ENCODE peak calls at places on chromosomes 7 and 10, in eight cellular contexts. K, T, O, Z, B, Y, J and A are unnamed samples.

GRCh38 chr10:25130911-25131310 is 43.9 kb upstream of the GPR158 start:
- DNase-seq in K (no peak), T (no peak), O (no peak), Z (no peak), B (no peak), Y (no peak), J (no peak), A (no peak)

GRCh38 chr10:109456566-109457361 is 466.5 kb downstream of the XPNPEP1 start:
- DNase-seq in K (no peak), T (peak), O (peak), Z (no peak), B (no peak), Y (no peak), J (no peak), A (peak)

GRCh38 chr10:79930267-79930666 is 18.6 kb downstream of the SFTPD start:
- DNase-seq in K (no peak), T (no peak), O (no peak), Z (no peak), B (no peak), Y (no peak), J (no peak), A (no peak)

GRCh38 chr10:19832624-19833507 is 16.6 kb downstream of the PLXDC2 start:
- DNase-seq in K (no peak), T (peak), O (peak), Z (no peak), B (no peak), Y (no peak), J (no peak), A (no peak)

GRCh38 chr7:103048833-103049232 is 25.8 kb downstream of the FBXL13 start:
- DNase-seq in K (no peak), T (no peak), O (no peak), Z (no peak), B (no peak), Y (no peak), J (no peak), A (no peak)

GRCh38 chr10:127322286-127322685 is 125.9 kb upstream of the INSYN2A start:
- DNase-seq in K (no peak), T (no peak), O (no peak), Z (no peak), B (no peak), Y (no peak), J (no peak), A (no peak)

GRCh38 chr7:128708235-128708634 is 30.9 kb upstream of the CALU start:
- DNase-seq in K (no peak), T (no peak), O (no peak), Z (no peak), B (no peak), Y (no peak), J (no peak), A (no peak)

GRCh38 chr10:51867956-51868355 is 168.6 kb upstream of the CSTF2T start:
- DNase-seq in K (no peak), T (no peak), O (no peak), Z (no peak), B (no peak), Y (no peak), J (no peak), A (no peak)

GRCh38 chr7:17917842-17918241 is 22.5 kb downstream of the SNX13 start:
- DNase-seq in K (no peak), T (no peak), O (no peak), Z (no peak), B (no peak), Y (no peak), J (no peak), A (no peak)

GRCh38 chr7:132347858-132348257 is 228.4 kb downstream of the PLXNA4 start:
- DNase-seq in K (no peak), T (no peak), O (no peak), Z (no peak), B (no peak), Y (no peak), J (no peak), A (no peak)

GRCh38 chr10:70927221-70927943 is 39.0 kb upstream of the PCBD1 start:
- DNase-seq in K (no peak), T (no peak), O (no peak), Z (no peak), B (no peak), Y (no peak), J (no peak), A (no peak)

GRCh38 chr10:97748116-97748515 is 11.2 kb downstream of the ZFYVE27 start:
- DNase-seq in K (no peak), T (no peak), O (no peak), Z (no peak), B (no peak), Y (no peak), J (no peak), A (no peak)

GRCh38 chr10:110209399-110209925 is 2.1 kb downstream of the MXI1 start:
- DNase-seq in K (peak), T (peak), O (peak), Z (peak), B (peak), Y (peak), J (no peak), A (peak)

GRCh38 chr7:147432068-147432467 is 1158.5 kb upstream of the C7orf33 start:
- DNase-seq in K (no peak), T (peak), O (peak), Z (no peak), B (no peak), Y (no peak), J (no peak), A (no peak)

GRCh38 chr7:38300175-38300574 is 26.7 kb upstream of the TARP start:
- DNase-seq in K (no peak), T (no peak), O (no peak), Z (no peak), B (no peak), Y (no peak), J (no peak), A (no peak)

GRCh38 chr7:49483142-49483541 is 290.3 kb upstream of the VWC2 start:
- DNase-seq in K (no peak), T (peak), O (no peak), Z (no peak), B (no peak), Y (no peak), J (peak), A (no peak)

GRCh38 chr10:13707156-13707881 is 120.6 kb downstream of the PRPF18 start:
- DNase-seq in K (peak), T (peak), O (peak), Z (peak), B (peak), Y (peak), J (peak), A (peak)

GRCh38 chr7:149771199-149771636 is 2.2 kb downstream of the ZNF467 start:
- DNase-seq in K (no peak), T (no peak), O (no peak), Z (no peak), B (no peak), Y (no peak), J (no peak), A (no peak)

GRCh38 chr10:88974446-88975376 is 15.9 kb upstream of the FAS start:
- DNase-seq in K (no peak), T (no peak), O (no peak), Z (no peak), B (no peak), Y (no peak), J (no peak), A (no peak)

GRCh38 chr7:141674201-141674671 is 27.7 kb downstream of the DENND11 start:
- DNase-seq in K (no peak), T (no peak), O (peak), Z (no peak), B (no peak), Y (no peak), J (no peak), A (no peak)

GRCh38 chr10:109956454-109957091 is 33.3 kb upstream of the XPNPEP1 start:
- DNase-seq in K (peak), T (peak), O (peak), Z (no peak), B (no peak), Y (no peak), J (no peak), A (no peak)

GRCh38 chr10:124530215-124530665 is 68.6 kb downstream of the LHPP start:
- DNase-seq in K (peak), T (peak), O (peak), Z (peak), B (peak), Y (peak), J (peak), A (peak)

GRCh38 chr10:30818010-30818660 is 188.6 kb upstream of the LYZL2 start:
- DNase-seq in K (peak), T (no peak), O (no peak), Z (no peak), B (peak), Y (no peak), J (no peak), A (no peak)

DNA sequence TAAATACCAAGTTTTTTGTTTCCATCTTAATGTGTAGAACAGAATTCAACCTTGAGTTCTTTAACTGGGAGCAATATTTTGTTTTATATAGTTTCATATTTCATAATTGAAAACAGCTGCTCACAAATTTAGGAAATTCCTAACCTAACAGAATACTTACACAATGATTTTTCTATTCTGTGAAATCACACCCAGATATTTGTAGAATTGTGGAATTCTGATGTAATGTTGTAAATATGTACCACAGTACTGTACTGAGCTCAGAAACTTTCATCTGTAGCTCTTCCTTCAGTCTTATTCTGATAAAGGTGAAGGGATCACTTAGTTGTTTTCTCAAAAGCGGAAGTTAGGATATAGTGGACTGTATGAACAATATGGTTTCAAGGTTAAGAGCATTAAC is 143.4 kb upstream of the GLI3 start:
- DNase-seq in K (no peak), T (no peak), O (no peak), Z (no peak), B (no peak), Y (no peak), J (no peak), A (no peak)
- TF ChIP-seq CTCF in K (no peak), T (no peak), O (no peak), Z (no peak), B (no peak), Y (no peak), J (no peak), A (no peak)

GRCh38 chr7:66379761-66380160 is 174.6 kb downstream of the TPST1 start:
- DNase-seq in K (no peak), T (no peak), O (no peak), Z (no peak), B (no peak), Y (no peak), J (no peak), A (no peak)
- TF ChIP-seq CTCF in K (no peak), T (no peak), O (no peak), Z (no peak), B (no peak), Y (no peak), J (no peak), A (no peak)

GRCh38 chr10:93917064-93917391 is 23.2 kb downstream of the SLC35G1 start:
- DNase-seq in K (no peak), T (peak), O (peak), Z (no peak), B (no peak), Y (no peak), J (peak), A (no peak)

GRCh38 chr10:93913706-93914105 is 19.9 kb downstream of the SLC35G1 start:
- DNase-seq in K (no peak), T (no peak), O (no peak), Z (no peak), B (no peak), Y (no peak), J (no peak), A (no peak)

GRCh38 chr10:93915603-93916002 is 21.8 kb downstream of the SLC35G1 start:
- DNase-seq in K (no peak), T (no peak), O (peak), Z (no peak), B (no peak), Y (no peak), J (no peak), A (no peak)

GRCh38 chr10:93917814-93918213 is 24.0 kb downstream of the SLC35G1 start:
- DNase-seq in K (no peak), T (no peak), O (no peak), Z (no peak), B (no peak), Y (no peak), J (no peak), A (no peak)

DNA sequence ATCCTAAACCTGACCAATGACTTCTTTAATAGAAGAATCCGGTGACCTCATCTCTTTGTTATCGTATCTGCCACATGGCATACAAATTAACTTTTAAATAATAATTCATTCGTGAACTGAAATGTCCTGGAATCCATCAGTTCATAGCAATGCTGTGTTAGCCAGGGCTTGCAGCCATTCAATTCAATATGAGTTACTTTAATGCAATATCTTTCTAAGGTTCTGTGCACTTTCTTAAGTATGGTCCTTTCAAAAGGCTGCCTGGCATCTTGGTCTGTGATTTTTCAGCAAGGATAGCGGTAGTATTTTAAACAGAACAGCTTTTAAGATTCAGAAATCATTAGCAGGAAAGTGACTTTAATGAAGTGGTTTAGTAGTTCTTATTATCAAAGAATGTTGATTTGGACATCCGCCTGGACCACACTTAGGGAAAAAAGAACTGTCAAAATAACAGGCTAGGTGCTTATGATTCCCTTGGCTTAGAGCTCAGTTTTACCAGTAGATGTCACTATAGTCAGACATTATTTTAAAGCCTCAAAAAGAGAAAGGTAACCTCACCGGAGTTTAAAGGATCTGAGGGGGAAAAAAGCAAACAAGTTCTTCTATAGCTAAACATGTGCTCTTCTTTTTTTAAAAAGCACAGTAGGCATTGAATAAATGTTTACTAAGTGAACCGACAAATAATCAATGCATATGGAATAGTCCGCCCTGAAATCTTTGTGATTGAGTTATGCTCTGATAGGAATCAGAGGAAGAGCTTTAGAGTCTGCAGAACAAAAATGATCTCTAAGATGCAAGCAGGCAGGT is 22.7 kb downstream of the SLC35G1 start:
- DNase-seq in K (no peak), T (no peak), O (no peak), Z (no peak), B (no peak), Y (no peak), J (no peak), A (no peak)
- TF ChIP-seq CTCF in K (peak), T (no peak), O (peak), Z (peak), B (no peak), Y (no peak), J (peak), A (peak)

GRCh38 chr7:117312593-117312992 is 10.3 kb downstream of the WNT2 start:
- DNase-seq in K (no peak), T (no peak), O (no peak), Z (no peak), B (no peak), Y (no peak), J (no peak), A (no peak)
- TF ChIP-seq CTCF in K (peak), T (no peak), O (no peak), Z (no peak), B (no peak), Y (no peak), J (no peak), A (no peak)

GRCh38 chr7:95527776-95528250 is 42.1 kb downstream of the ASB4 start:
- DNase-seq in K (no peak), T (no peak), O (peak), Z (no peak), B (no peak), Y (no peak), J (no peak), A (no peak)
- TF ChIP-seq CTCF in K (no peak), T (no peak), O (no peak), Z (peak), B (no peak), Y (no peak), J (no peak), A (no peak)

GRCh38 chr7:151433721-151434400 is 6.1 kb downstream of the CRYGN start:
- DNase-seq in K (no peak), T (no peak), O (no peak), Z (no peak), B (no peak), Y (no peak), J (no peak), A (no peak)

GRCh38 chr7:151434549-151434948 is 5.4 kb downstream of the CRYGN start:
- DNase-seq in K (no peak), T (no peak), O (no peak), Z (no peak), B (no peak), Y (no peak), J (no peak), A (no peak)

GRCh38 chr7:151431281-151431767 is 8.6 kb downstream of the CRYGN start:
- DNase-seq in K (no peak), T (no peak), O (no peak), Z (no peak), B (no peak), Y (no peak), J (no peak), A (no peak)

GRCh38 chr7:151431768-151432311 is 8.1 kb downstream of the CRYGN start:
- DNase-seq in K (no peak), T (no peak), O (no peak), Z (no peak), B (no peak), Y (no peak), J (no peak), A (no peak)

GRCh38 chr7:151432658-151433521 is 7.1 kb downstream of the CRYGN start:
- DNase-seq in K (no peak), T (no peak), O (no peak), Z (no peak), B (no peak), Y (peak), J (no peak), A (no peak)
- TF ChIP-seq CTCF in K (peak), T (peak), O (peak), Z (no peak), B (no peak), Y (peak), J (no peak), A (no peak)

DNA sequence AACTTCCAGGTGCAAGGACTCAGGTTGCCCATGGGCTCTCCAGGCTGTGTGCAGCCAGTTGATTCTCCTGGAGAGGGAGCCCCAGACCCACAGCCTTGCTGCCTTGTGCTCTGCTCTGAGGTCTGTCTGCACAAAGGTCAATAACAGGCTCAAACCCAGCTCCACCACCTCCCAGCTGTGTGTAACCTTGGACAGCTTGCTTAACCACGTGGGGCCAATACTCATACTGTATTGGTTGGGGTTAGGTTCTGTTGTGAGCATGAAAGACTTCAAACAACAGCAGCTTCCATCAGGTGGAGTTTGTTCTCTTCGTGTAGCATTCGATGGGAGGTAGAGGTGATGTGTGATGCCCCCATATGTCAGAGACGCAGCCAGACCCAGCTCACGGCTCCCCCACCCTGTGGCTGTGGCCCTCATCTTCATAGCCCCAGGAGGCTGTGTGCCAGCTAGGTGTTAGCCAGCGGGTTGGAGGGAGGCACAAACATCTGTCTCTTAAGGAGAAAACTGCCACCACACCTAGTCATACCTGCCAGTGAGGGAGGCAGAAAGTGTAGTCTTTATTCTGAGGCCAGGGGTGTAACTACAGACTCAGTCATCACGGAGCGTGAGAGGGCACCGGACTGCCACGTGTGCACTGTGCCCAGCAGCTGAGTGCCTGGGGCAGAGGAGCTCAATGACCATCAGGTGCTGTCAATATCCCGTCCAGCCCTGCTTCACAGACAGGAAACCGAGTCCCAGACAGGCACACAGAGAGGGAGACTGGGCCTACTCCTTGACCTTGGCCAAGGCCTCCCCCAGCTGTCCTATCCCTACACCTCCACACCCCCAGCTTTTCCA is 8.0 kb upstream of the POLD2 start:
- DNase-seq in K (no peak), T (peak), O (peak), Z (no peak), B (no peak), Y (no peak), J (no peak), A (peak)
- TF ChIP-seq CTCF in K (no peak), T (no peak), O (peak), Z (no peak), B (no peak), Y (no peak), J (no peak), A (peak)

GRCh38 chr10:48535416-48536225 is 69.3 kb downstream of the ARHGAP22 start:
- DNase-seq in K (no peak), T (peak), O (peak), Z (no peak), B (no peak), Y (no peak), J (peak), A (no peak)
- TF ChIP-seq CTCF in K (no peak), T (no peak), O (peak), Z (no peak), B (no peak), Y (no peak), J (no peak), A (peak)

DNA sequence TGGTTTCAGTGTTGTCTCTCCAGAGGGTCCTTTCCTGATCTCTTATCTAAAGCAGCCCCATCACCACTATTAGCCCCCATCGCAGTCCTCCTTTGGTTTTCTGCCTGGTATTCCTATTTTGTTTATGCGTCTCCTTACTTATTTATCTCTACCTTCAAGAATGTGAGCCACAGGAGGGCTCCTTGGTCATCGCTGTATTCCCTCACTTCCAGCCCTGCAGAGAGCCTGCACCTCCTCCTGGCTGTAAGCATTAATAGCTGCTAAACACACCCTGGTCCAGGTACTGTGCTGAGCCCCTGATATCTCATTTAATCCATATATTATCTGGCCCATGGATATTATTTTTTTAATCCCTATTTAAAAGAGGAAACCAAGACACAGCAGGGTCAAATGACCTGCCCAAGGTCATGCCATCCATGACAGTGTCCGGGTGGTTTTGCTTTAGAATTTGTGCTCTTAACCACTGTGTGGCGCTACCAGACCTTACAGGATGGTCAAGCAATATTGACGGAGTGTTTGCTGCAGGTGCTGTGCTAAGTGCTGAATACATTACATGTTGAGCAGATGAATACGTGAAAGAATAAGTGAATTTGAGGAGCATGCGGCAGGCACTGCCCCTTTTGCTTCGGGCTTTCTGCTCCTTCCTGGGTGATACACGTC is 227.2 kb downstream of the ADAM12 start:
- DNase-seq in K (no peak), T (peak), O (peak), Z (no peak), B (no peak), Y (no peak), J (no peak), A (no peak)
- TF ChIP-seq CTCF in K (no peak), T (no peak), O (peak), Z (no peak), B (no peak), Y (no peak), J (no peak), A (peak)